ENCODE peak calls at places on chromosomes 3 and 15, in four cellular contexts. One of them, this sample, is unnamed. For H3K36me3, the result is how much of the 10 kb centered on the place peaks cover.

GRCh38 chr3:13009132-13009945 is 63.9 kb downstream of the IQSEC1 start:
- DNase-seq in psoas muscle: peak
- DNase-seq in PC-9: peak
- DNase-seq in IMR-90: no peak
- DNase-seq in this sample: peak

GRCh38 chr3:194792368-194792767 is 106.7 kb downstream of the FAM43A start:
- DNase-seq in psoas muscle: no peak
- DNase-seq in PC-9: no peak
- DNase-seq in IMR-90: no peak
- DNase-seq in this sample: no peak

GRCh38 chr15:20280933-20281463 is 260.6 kb downstream of the GOLGA6L6 start:
- DNase-seq in psoas muscle: no peak
- DNase-seq in PC-9: no peak
- DNase-seq in IMR-90: no peak
- DNase-seq in this sample: no peak

GRCh38 chr3:70779296-70779695 is 466.9 kb upstream of the MDFIC2 start:
- DNase-seq in psoas muscle: no peak
- DNase-seq in PC-9: no peak
- DNase-seq in IMR-90: no peak
- DNase-seq in this sample: no peak

GRCh38 chr3:60125686-60126085 is 1075.9 kb upstream of the CFAP20DC start:
- DNase-seq in psoas muscle: no peak
- DNase-seq in PC-9: no peak
- DNase-seq in IMR-90: no peak
- DNase-seq in this sample: no peak

GRCh38 chr3:9276761-9277370 is 27.4 kb upstream of the SRGAP3 start:
- DNase-seq in psoas muscle: no peak
- DNase-seq in PC-9: no peak
- DNase-seq in IMR-90: no peak
- DNase-seq in this sample: no peak

GRCh38 chr3:70531063-70531657 is 218.7 kb upstream of the MDFIC2 start:
- DNase-seq in psoas muscle: no peak
- DNase-seq in PC-9: no peak
- DNase-seq in IMR-90: peak
- DNase-seq in this sample: no peak

GRCh38 chr3:129604223-129604941 is 2.1 kb downstream of the PLXND1 start:
- DNase-seq in psoas muscle: no peak
- DNase-seq in PC-9: no peak
- DNase-seq in IMR-90: no peak
- DNase-seq in this sample: no peak

GRCh38 chr3:67529337-67529736 is 125.1 kb downstream of the SUCLG2 start:
- DNase-seq in psoas muscle: no peak
- DNase-seq in PC-9: no peak
- DNase-seq in IMR-90: no peak
- DNase-seq in this sample: no peak

GRCh38 chr3:99843590-99844260 is 26.1 kb downstream of the CMSS1 start:
- DNase-seq in psoas muscle: no peak
- DNase-seq in PC-9: no peak
- DNase-seq in IMR-90: no peak
- DNase-seq in this sample: no peak

GRCh38 chr3:172201136-172201989 is 162.0 kb downstream of the FNDC3B start:
- DNase-seq in psoas muscle: peak
- DNase-seq in PC-9: no peak
- DNase-seq in IMR-90: peak
- DNase-seq in this sample: peak

GRCh38 chr3:155431856-155432570 is 138.5 kb upstream of the STRIT1 start:
- DNase-seq in psoas muscle: no peak
- DNase-seq in PC-9: no peak
- DNase-seq in IMR-90: no peak
- DNase-seq in this sample: no peak

GRCh38 chr3:160038862-160039562 is 50.4 kb downstream of the IL12A start:
- DNase-seq in psoas muscle: no peak
- DNase-seq in PC-9: peak
- DNase-seq in IMR-90: no peak
- DNase-seq in this sample: peak

GRCh38 chr3:58034738-58035511 is 26.7 kb downstream of the FLNB start:
- DNase-seq in psoas muscle: no peak
- DNase-seq in PC-9: no peak
- DNase-seq in IMR-90: no peak
- DNase-seq in this sample: no peak

GRCh38 chr3:8324727-8325126 is 176.9 kb upstream of the LMCD1 start:
- DNase-seq in psoas muscle: peak
- DNase-seq in PC-9: peak
- DNase-seq in IMR-90: peak
- DNase-seq in this sample: no peak

GRCh38 chr3:11568503-11569155 is 75.1 kb downstream of the VGLL4 start:
- DNase-seq in psoas muscle: peak
- DNase-seq in PC-9: peak
- DNase-seq in IMR-90: peak
- DNase-seq in this sample: peak

GRCh38 chr3:63561879-63562278 is 90.6 kb upstream of the SNTN start:
- DNase-seq in psoas muscle: no peak
- DNase-seq in PC-9: no peak
- DNase-seq in IMR-90: no peak
- DNase-seq in this sample: no peak

GRCh38 chr15:40344631-40345120 is 3.9 kb upstream of the CCDC9B start:
- DNase-seq in psoas muscle: peak
- DNase-seq in PC-9: peak
- DNase-seq in IMR-90: peak
- DNase-seq in this sample: peak

GRCh38 chr3:65936908-65937638 is 101.6 kb downstream of the MAGI1 start:
- DNase-seq in psoas muscle: no peak
- DNase-seq in PC-9: no peak
- DNase-seq in IMR-90: no peak
- DNase-seq in this sample: no peak

GRCh38 chr3:55488398-55489055 is 1.4 kb upstream of the WNT5A start:
- DNase-seq in psoas muscle: peak
- DNase-seq in PC-9: peak
- DNase-seq in IMR-90: peak
- DNase-seq in this sample: no peak

GRCh38 chr3:146682176-146682575 is 77.0 kb upstream of the PLSCR5 start:
- DNase-seq in psoas muscle: no peak
- DNase-seq in PC-9: no peak
- DNase-seq in IMR-90: peak
- DNase-seq in this sample: no peak

GRCh38 chr3:172074578-172074977 is 35.2 kb downstream of the FNDC3B start:
- DNase-seq in psoas muscle: peak
- DNase-seq in PC-9: no peak
- DNase-seq in IMR-90: no peak
- DNase-seq in this sample: no peak

GRCh38 chr3:16600771-16601538 is 4.3 kb downstream of the DAZL start:
- DNase-seq in psoas muscle: peak
- DNase-seq in PC-9: peak
- DNase-seq in IMR-90: peak
- DNase-seq in this sample: peak

GRCh38 chr3:140053011-140053702 is 118.2 kb downstream of the CLSTN2 start:
- DNase-seq in psoas muscle: no peak
- DNase-seq in PC-9: no peak
- DNase-seq in IMR-90: no peak
- DNase-seq in this sample: no peak

GRCh38 chr15:100588638-100589242 is 13.2 kb downstream of the LINS1 start:
- DNase-seq in psoas muscle: no peak
- DNase-seq in PC-9: no peak
- DNase-seq in IMR-90: peak
- DNase-seq in this sample: no peak

GRCh38 chr15:85742186-85742751 is 52.5 kb downstream of the KLHL25 start:
- DNase-seq in psoas muscle: no peak
- DNase-seq in PC-9: no peak
- DNase-seq in IMR-90: peak
- DNase-seq in this sample: no peak

GRCh38 chr15:58987501-58988010 is at the start of gene RNF111:
- DNase-seq in psoas muscle: peak
- DNase-seq in PC-9: peak
- DNase-seq in IMR-90: peak
- DNase-seq in this sample: peak

GRCh38 chr15:33068531-33068990 is 126.0 kb downstream of the FMN1 start:
- DNase-seq in psoas muscle: peak
- DNase-seq in PC-9: peak
- DNase-seq in IMR-90: no peak
- DNase-seq in this sample: peak

GRCh38 chr15:46773016-46773415 is 944.3 kb upstream of the SEMA6D start:
- DNase-seq in psoas muscle: no peak
- DNase-seq in PC-9: no peak
- DNase-seq in IMR-90: no peak
- DNase-seq in this sample: no peak

GRCh38 chr3:123169492-123169929 is 32.2 kb upstream of the SEC22A start:
- DNase-seq in psoas muscle: no peak
- DNase-seq in PC-9: no peak
- DNase-seq in IMR-90: peak
- DNase-seq in this sample: no peak

GRCh38 chr3:159852821-159853505 is 135.7 kb upstream of the IL12A start:
- DNase-seq in psoas muscle: peak
- DNase-seq in PC-9: peak
- DNase-seq in IMR-90: peak
- DNase-seq in this sample: no peak

GRCh38 chr3:52039846-52040245 is 16.5 kb downstream of the DUSP7 start:
- DNase-seq in psoas muscle: peak
- DNase-seq in PC-9: no peak
- DNase-seq in IMR-90: no peak
- DNase-seq in this sample: peak

GRCh38 chr3:161263057-161263456 is 41.9 kb downstream of the NMD3 start:
- DNase-seq in psoas muscle: no peak
- DNase-seq in PC-9: no peak
- DNase-seq in IMR-90: peak
- DNase-seq in this sample: no peak
- H3K36me3 ChIP-seq in psoas muscle: under half
- H3K36me3 ChIP-seq in PC-9: under half
- H3K36me3 ChIP-seq in IMR-90: under half
- H3K36me3 ChIP-seq in this sample: under half

GRCh38 chr3:76610150-76610549 is 429.7 kb upstream of the ROBO2 start:
- DNase-seq in psoas muscle: no peak
- DNase-seq in PC-9: no peak
- DNase-seq in IMR-90: no peak
- DNase-seq in this sample: no peak
- H3K27ac ChIP-seq in psoas muscle: no peak
- H3K27ac ChIP-seq in PC-9: no peak
- H3K27ac ChIP-seq in IMR-90: no peak
- H3K27ac ChIP-seq in this sample: no peak

DNA sequence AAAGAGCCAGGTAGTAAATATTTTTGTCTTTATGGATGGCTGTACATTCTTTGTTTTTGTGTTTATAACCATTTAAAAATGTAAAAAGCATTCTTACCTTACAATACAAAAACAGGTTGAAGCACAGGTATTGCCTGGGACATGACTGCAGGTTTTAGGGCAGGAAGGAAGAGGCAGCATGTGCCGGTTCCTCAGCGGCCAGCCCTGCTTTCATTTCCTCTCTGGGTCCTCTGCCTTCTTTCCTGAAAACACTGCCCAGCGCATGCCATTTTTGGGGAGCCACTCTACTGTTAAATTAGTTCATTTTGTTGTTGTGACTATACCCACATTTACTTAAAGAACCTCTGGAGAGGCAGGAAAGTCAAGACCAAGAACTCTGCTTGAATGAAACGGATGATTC is 52.5 kb downstream of the SACM1L start:
- DNase-seq in psoas muscle: no peak
- DNase-seq in PC-9: no peak
- DNase-seq in IMR-90: no peak
- DNase-seq in this sample: peak
- H3K36me3 ChIP-seq in psoas muscle: under half
- H3K36me3 ChIP-seq in PC-9: under half
- H3K36me3 ChIP-seq in IMR-90: under half
- H3K36me3 ChIP-seq in this sample: half or more

DNA sequence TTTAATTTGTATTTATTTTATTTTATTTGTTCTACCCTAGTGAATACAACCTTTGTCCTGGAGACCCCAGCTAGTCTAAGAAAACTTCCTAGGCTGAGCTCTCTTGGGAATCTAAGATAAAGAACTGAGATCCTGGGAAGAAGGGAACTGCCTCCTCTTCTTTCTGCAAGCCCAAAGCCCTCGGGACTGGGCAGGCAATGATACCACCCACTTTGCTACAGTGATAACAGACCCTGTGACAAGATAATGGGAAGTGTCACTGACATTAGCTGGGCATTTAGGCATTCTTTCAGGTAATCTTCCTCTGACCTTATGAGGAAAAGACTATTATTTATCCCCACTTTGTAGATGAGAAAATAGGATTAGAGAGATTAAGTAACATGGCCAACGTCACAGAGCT is 15.1 kb downstream of the TYRO3 start:
- DNase-seq in psoas muscle: no peak
- DNase-seq in PC-9: no peak
- DNase-seq in IMR-90: no peak
- DNase-seq in this sample: no peak
- H3K27ac ChIP-seq in psoas muscle: no peak
- H3K27ac ChIP-seq in PC-9: no peak
- H3K27ac ChIP-seq in IMR-90: no peak
- H3K27ac ChIP-seq in this sample: no peak

GRCh38 chr15:66778716-66779115 is 76.7 kb downstream of the SMAD6 start:
- DNase-seq in psoas muscle: no peak
- DNase-seq in PC-9: no peak
- DNase-seq in IMR-90: no peak
- DNase-seq in this sample: peak
- H3K36me3 ChIP-seq in psoas muscle: under half
- H3K36me3 ChIP-seq in PC-9: under half
- H3K36me3 ChIP-seq in IMR-90: under half
- H3K36me3 ChIP-seq in this sample: under half

DNA sequence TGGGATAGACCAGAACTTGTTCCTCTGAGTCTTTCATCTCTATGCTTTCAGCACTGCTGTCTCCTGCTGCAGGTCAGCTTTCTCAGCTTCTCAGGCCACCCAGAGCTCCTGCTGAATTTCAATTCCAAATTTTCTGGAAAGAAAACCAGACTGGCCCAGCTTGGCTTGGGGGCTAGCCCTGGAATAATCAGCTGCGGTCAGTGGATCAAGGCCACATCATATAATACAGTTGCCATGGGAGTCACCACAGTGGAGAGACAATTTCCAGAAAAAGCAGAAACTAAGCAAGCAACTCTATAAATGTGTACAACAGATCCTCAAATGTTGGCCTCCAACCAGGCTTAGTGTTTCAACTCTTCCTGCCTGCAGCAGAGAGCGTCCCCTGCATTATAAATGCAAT is 91.1 kb upstream of the SLC24A5 start:
- DNase-seq in psoas muscle: no peak
- DNase-seq in PC-9: no peak
- DNase-seq in IMR-90: no peak
- DNase-seq in this sample: no peak
- H3K27ac ChIP-seq in psoas muscle: no peak
- H3K27ac ChIP-seq in PC-9: no peak
- H3K27ac ChIP-seq in IMR-90: no peak
- H3K27ac ChIP-seq in this sample: no peak